ENCODE peak calls at places on chromosomes 1 and 21, in eight cellular contexts. P is adrenal gland, Y is IMR-90, T is ovary, H is NB4, A is lower leg skin, U is sigmoid colon, I is esophagus squamous epithelium. W is an unnamed sample.

GRCh38 chr1:52926864-52927218 is 235 bp upstream of the SCP2 start:
- DNase-seq in P (no peak), H (no peak), Y (no peak), I (no peak), U (no peak), A (no peak), T (no peak), W (no peak)

GRCh38 chr1:26598890-26599289 is 69.3 kb downstream of the RPS6KA1 start:
- DNase-seq in T (no peak), Y (no peak), I (no peak), A (no peak), H (peak), U (no peak), P (no peak), W (no peak)

GRCh38 chr1:81498370-81499184 is 302.2 kb upstream of the ADGRL2 start:
- DNase-seq in Y (no peak), T (no peak), H (no peak), U (no peak), P (no peak), I (no peak), A (no peak), W (no peak)

GRCh38 chr1:152501704-152502103 is 8.9 kb upstream of the LCE5A start:
- DNase-seq in H (no peak), A (no peak), Y (no peak), P (no peak), I (no peak), U (no peak), T (no peak), W (no peak)

GRCh38 chr1:8562881-8563865 is 245.3 kb downstream of the SLC45A1 start:
- DNase-seq in I (no peak), H (no peak), A (no peak), Y (peak), U (no peak), P (no peak), T (no peak), W (no peak)

GRCh38 chr1:243454328-243454997 is 198.6 kb downstream of the SDCCAG8 start:
- DNase-seq in U (no peak), T (no peak), P (no peak), Y (no peak), H (no peak), I (no peak), A (no peak), W (no peak)

GRCh38 chr1:153968000-153968363 is 280 bp downstream of the CREB3L4 start:
- DNase-seq in H (no peak), U (no peak), T (peak), I (no peak), A (no peak), P (peak), Y (no peak), W (peak)

GRCh38 chr1:240031009-240031408 is 60.7 kb upstream of the FMN2 start:
- DNase-seq in U (no peak), T (no peak), H (no peak), Y (peak), P (no peak), A (no peak), I (no peak), W (no peak)

GRCh38 chr1:109876617-109877319 is 33.9 kb upstream of the CSF1 start:
- DNase-seq in T (no peak), P (no peak), I (no peak), A (no peak), H (no peak), U (no peak), Y (peak), W (no peak)

GRCh38 chr1:230163205-230163604 is 96.2 kb downstream of the GALNT2 start:
- DNase-seq in U (peak), I (no peak), P (no peak), H (no peak), A (peak), Y (peak), T (no peak), W (peak)

GRCh38 chr1:31798086-31798432 is 17.8 kb downstream of the SPOCD1 start:
- DNase-seq in H (no peak), U (peak), T (no peak), P (no peak), I (no peak), Y (no peak), A (peak), W (no peak)

GRCh38 chr21:32099812-32100416 is 178.9 kb downstream of the MIS18A start:
- DNase-seq in U (no peak), I (no peak), H (peak), T (no peak), A (no peak), P (no peak), Y (peak), W (no peak)
- TF ChIP-seq CTCF in U (no peak), I (no peak), H (no peak), T (no peak), A (no peak), P (no peak), Y (peak), W (no peak)

DNA sequence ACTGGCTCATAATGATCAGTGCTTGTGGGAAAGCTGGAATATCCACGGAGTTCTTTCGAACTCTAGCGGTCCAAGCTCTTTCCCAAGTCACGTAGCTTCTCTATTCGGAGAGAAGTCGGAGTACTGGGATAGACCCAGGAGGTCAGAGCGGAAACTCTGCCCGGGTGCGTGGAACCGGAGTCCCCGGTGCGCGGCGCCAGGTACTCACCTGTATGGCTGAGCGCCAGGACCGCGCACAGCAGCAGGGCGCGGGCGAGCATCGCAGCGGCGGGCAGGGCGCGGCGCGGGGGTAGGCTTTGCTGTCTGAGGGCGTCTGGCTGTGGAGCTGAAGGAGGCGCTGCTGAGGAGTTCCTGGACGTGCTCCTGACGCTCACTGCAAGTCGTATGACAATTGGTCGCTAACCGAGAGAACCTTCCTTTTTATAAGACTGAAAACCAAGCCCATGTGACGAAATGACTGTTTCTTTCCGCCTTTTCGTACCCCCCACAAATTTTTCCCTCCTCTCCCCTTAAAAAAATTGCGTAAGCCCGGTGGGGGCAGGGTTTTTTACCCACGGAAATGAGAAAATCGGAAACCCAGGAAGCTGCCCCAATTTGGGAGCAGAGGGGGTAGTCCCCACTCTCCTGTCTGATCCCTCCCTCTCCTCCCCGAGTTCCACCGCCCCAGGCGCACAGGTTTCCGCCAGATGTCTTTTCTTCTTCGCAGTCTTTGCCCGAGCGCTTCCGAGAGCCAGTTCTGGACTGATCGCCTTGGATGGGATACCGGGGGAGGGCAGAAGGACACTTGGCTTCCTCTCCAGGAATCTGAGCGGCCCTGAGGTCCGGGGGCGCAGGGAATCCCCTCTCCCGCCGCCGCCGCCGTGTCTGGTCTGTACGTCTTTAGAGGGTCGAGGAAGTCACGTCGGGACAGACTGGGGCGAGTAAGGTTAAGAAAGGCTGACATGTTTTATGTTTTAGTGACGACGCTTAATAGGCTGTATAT is at the start of gene PTGS2:
- DNase-seq in T (peak), H (peak), U (peak), A (peak), I (no peak), Y (peak), P (peak), W (peak)
- TF ChIP-seq POLR2A in T (peak), H (no peak), U (peak), A (no peak), I (no peak), Y (peak), P (peak), W (peak)

DNA sequence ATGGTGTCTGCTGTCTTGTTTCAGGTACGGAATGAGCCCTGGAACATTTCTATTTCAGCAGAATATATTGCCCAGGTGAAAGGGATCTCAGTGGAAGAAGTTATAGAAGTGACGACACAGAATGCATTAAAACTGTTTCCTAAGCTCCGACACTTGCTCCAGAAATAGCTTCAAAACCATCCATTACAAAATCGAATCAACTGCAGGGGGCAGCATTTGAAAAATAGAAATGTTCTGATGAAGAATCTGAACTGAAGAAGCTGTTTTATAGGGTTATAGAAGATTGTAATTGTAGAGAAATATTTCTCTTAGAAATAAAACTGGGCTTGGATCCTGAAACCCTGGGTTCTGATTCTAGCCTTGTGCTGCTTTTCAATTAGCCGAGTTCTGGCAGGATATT is 23.3 kb downstream of the TATDN3 start:
- DNase-seq in Y (no peak), T (no peak), I (no peak), H (peak), P (no peak), U (no peak), A (no peak), W (no peak)
- TF ChIP-seq CTCF in Y (peak), T (no peak), I (peak), H (peak), P (peak), U (peak), A (no peak), W (peak)

DNA sequence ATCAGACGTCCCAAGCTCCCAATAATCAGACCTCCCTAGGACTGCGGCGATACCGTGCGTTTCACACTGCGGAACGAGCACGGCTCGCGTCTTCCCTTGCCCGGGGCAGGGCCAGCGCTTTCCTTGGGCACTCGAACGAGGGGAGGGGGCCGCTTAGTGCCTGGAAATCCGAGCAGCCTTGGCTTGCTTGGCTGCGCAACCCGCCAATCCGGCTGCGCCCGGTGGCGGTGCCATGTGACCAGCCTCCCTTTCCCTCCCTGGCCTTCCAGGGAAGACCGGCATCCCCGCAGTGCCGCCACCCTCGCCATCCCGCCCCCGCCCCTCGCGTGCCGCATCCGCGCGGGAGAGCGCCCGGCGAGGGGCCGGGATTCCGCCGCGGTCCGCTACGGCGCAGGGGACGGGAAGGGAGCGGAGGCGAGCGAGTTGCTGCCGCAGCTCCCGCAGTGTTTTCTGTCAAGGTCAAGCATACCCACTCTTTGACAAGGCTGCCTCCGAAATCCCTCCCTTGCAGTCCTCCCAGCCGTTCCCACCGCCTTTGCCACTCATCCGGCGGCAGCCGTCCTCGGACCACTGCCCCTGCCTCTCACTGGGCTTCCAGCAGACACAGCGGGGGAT is 8.3 kb upstream of the RNF19B start:
- DNase-seq in T (peak), A (peak), U (peak), P (peak), I (no peak), H (no peak), Y (peak), W (peak)
- TF ChIP-seq POLR2A in T (no peak), A (no peak), U (no peak), P (peak), I (no peak), H (no peak), Y (no peak), W (no peak)

W was measured in uterus.